ENCODE peak calls at places on chromosomes 7 and 10, in eight cellular contexts. F is kidney; N is CD4-positive, CD25-positive, alpha-beta regulatory T cell; U is activated CD8-positive, alpha-beta T cell treated with anti-CD3 and anti-CD28 coated beads, Interleukin-2, amount 10 ng/mL, durations not matched to agents 7 days and 5 days; Z is hypothalamus; M is DMS53; G is right lobe of liver; C is amniotic epithelial cell. R is an unnamed sample.

GRCh38 chr10:59072038-59072437 is 104.4 kb upstream of the PHYHIPL start:
- DNase-seq in U (no peak), C (no peak), G (no peak), F (no peak), M (no peak), N (no peak), Z (no peak), R (no peak)

GRCh38 chr7:128922496-128923410 is 12.2 kb upstream of the KCP start:
- DNase-seq in Z (no peak), N (no peak), M (peak), U (no peak), F (no peak), C (no peak), G (no peak), R (no peak)

GRCh38 chr10:69768386-69768785 is 33.3 kb upstream of the COL13A1 start:
- DNase-seq in N (no peak), Z (no peak), G (no peak), C (no peak), U (no peak), F (no peak), M (no peak), R (no peak)

GRCh38 chr7:155470686-155471638 is 13.0 kb downstream of the EN2 start:
- DNase-seq in G (no peak), F (peak), N (no peak), C (no peak), U (no peak), M (no peak), Z (no peak), R (no peak)

GRCh38 chr10:124119216-124119615 is 25.8 kb upstream of the CHST15 start:
- DNase-seq in M (no peak), U (no peak), C (no peak), G (no peak), Z (no peak), N (no peak), F (peak), R (no peak)

GRCh38 chr7:84261509-84261908 is 66.9 kb upstream of the SEMA3A start:
- DNase-seq in C (no peak), M (no peak), Z (no peak), N (no peak), G (no peak), F (peak), U (no peak), R (no peak)

GRCh38 chr10:123640016-123640535 is 26.1 kb upstream of the GPR26 start:
- DNase-seq in Z (no peak), G (no peak), F (no peak), N (no peak), M (no peak), U (no peak), C (no peak), R (no peak)

GRCh38 chr7:36148422-36149065 is 4.5 kb upstream of the EEPD1 start:
- DNase-seq in G (no peak), U (no peak), N (no peak), M (no peak), C (no peak), F (no peak), Z (no peak), R (no peak)

R was measured in HT-29.